ENCODE peak calls at places on chromosomes 12 and 14, in seven cellular contexts. Q is Caco-2, A is gastrocnemius medialis, M is PC-9, L is fibroblast of pulmonary artery, X is AG09319, J is cardiac fibroblast. E is an unnamed sample.

GRCh38 chr12:21894792-21895392 is 46.3 kb downstream of the ABCC9 start:
- DNase-seq in M (no peak), J (no peak), Q (no peak), L (no peak), A (peak; percentile 46), X (no peak), E (no peak)

GRCh38 chr12:10372534-10372931 is 17.3 kb downstream of the KLRK1 start:
- DNase-seq in M (no peak), L (no peak), J (no peak), X (no peak), A (no peak), Q (peak; percentile 52), E (no peak)

GRCh38 chr14:68849416-68849815 is 56.5 kb upstream of the ZFP36L1 start:
- DNase-seq in X (no peak), Q (no peak), J (no peak), L (no peak), A (no peak), M (no peak), E (no peak)

GRCh38 chr14:78927261-78927660 is 757.1 kb downstream of the NRXN3 start:
- DNase-seq in A (no peak), J (no peak), X (no peak), M (no peak), L (no peak), Q (no peak), E (no peak)

GRCh38 chr14:59360923-59361794 is 104.0 kb downstream of the GPR135 start:
- DNase-seq in X (no peak), L (peak; percentile 92), M (peak; percentile 88), Q (peak; percentile 70), A (peak; percentile 78), J (peak; percentile 86), E (no peak)

GRCh38 chr12:49952396-49953055 is 2.0 kb downstream of the AQP2 start:
- DNase-seq in A (no peak), X (no peak), L (peak; percentile 12), M (no peak), Q (no peak), J (no peak), E (no peak)

GRCh38 chr14:95386536-95386935 is 66.8 kb upstream of the CLMN start:
- DNase-seq in X (no peak), M (no peak), L (no peak), J (no peak), Q (no peak), A (no peak), E (no peak)

GRCh38 chr14:28983279-28983678 is 216.7 kb downstream of the FOXG1 start:
- DNase-seq in M (no peak), L (no peak), A (no peak), X (no peak), Q (no peak), J (no peak), E (no peak)

GRCh38 chr12:133233993-133234564 is 1.6 kb downstream of the ANHX start:
- DNase-seq in Q (no peak), L (no peak), J (no peak), M (no peak), A (no peak), X (no peak), E (peak; percentile 19)

GRCh38 chr14:30620178-30620577 is 1.9 kb upstream of the SCFD1 start:
- DNase-seq in Q (no peak), X (no peak), J (peak; percentile 43), A (no peak), M (no peak), L (peak; percentile 59), E (no peak)

GRCh38 chr12:67430708-67431335 is 161.7 kb downstream of the CAND1 start:
- DNase-seq in Q (no peak), L (peak; percentile 50), M (no peak), A (peak; percentile 52), J (peak; percentile 73), X (peak; percentile 49), E (no peak)

GRCh38 chr14:36069535-36069900 is 107.0 kb downstream of the PTCSC3 start:
- DNase-seq in L (peak; percentile 43), A (no peak), M (peak; percentile 46), J (peak; percentile 35), Q (peak; percentile 69), X (no peak), E (peak; percentile 72)

DNA sequence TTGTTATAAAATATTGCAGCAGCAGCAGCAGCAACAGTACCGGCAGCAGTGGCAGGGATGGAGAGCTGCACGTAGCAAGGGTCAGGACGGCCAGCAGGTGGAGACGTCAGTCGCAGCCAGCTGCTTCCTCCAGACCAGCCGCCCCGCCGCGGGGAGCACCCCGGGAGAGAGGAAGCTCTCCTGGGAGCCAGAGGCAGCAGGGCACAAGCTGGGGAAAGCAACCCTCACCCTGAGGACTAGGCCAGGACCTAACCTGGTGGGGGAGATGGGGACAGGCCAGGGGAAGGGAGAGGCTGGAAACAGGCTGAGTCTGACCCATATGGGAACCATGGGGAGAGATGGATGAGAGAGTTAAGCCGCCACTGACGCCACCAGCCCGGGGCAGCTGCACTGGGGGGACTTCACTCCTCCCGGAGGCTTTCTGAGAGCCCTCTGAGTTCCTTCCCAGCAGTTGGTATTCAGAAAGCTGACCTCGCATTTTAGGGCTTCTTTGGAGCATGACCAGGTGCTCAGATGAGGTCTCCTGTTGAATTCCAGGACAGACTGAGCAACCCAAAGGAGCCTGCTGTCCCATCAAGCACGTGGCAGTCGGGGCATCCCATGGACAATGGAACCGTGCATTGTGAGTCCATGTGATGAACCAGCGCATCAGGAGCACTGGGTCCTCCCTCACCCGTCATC is 56.3 kb downstream of the SPTB start:
- DNase-seq in Q (peak; percentile 85), L (peak; percentile 71), M (peak; percentile 74), X (peak; percentile 27), A (peak; percentile 81), J (peak; percentile 71), E (peak; percentile 86)
- TF ChIP-seq CTCF in Q (peak; percentile 72), L (peak; percentile 66), M (peak; percentile 90), X (peak; percentile 82), A (peak; percentile 89), J (peak; percentile 75), E (peak; percentile 90)

GRCh38 chr12:115871714-115872113 is 405.8 kb downstream of the MED13L start:
- DNase-seq in L (peak; percentile 24), X (peak; percentile 3), J (peak; percentile 33), M (no peak), A (no peak), Q (peak; percentile 39), E (peak; percentile 74)
- TF ChIP-seq CTCF in L (peak; percentile 67), X (peak; percentile 51), J (peak; percentile 73), M (peak; percentile 72), A (peak; percentile 46), Q (peak; percentile 54), E (peak; percentile 75)

DNA sequence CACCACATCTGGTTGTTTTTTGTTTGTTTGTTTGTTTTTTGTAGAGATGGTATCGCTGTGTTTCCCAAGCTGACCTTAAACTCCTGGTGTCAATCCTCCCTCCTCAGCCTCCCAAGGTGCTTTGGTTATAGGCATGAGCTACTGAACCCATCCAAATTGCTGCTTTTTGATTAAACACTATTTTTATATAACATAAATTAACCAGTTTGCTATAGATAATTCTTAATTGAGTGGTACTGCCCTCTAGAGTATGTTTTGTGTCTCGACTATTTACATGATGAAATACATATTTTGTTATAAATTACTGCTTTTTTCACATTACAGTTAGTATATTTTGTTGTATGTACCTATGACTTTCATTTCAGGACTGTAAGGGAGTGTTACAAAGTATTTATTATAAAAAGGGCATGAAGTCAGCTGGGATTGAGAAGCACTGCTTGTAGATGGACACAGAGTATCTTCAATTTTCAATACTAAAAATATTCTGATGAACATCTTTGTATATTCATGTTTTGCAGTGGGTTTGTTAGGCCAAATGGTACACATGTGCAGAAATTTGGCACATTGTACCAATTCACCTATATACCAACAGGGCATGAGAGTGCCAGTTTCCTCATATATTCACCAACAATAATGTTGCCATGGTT is 14.9 kb upstream of the SCAF11 start:
- DNase-seq in A (no peak), L (peak; percentile 47), M (no peak), J (peak; percentile 46), Q (no peak), X (no peak), E (no peak)
- TF ChIP-seq CTCF in A (peak; percentile 40), L (peak; percentile 38), M (peak; percentile 73), J (peak; percentile 17), Q (no peak), X (peak; percentile 27), E (peak; percentile 43)

GRCh38 chr12:116267948-116268347 is 9.5 kb downstream of the MED13L start:
- DNase-seq in A (no peak), M (no peak), J (no peak), X (no peak), Q (no peak), L (no peak), E (no peak)
- TF ChIP-seq CTCF in A (no peak), M (no peak), J (no peak), X (no peak), Q (no peak), L (no peak), E (no peak)

GRCh38 chr14:65170768-65171251 is 68.5 kb upstream of the MAX start:
- DNase-seq in X (peak; percentile 57), J (peak; percentile 87), L (peak; percentile 86), Q (peak; percentile 20), M (no peak), A (no peak), E (peak; percentile 76)
- TF ChIP-seq CTCF in X (peak; percentile 67), J (peak; percentile 51), L (peak; percentile 52), Q (no peak), M (no peak), A (no peak), E (peak; percentile 63)

GRCh38 chr12:66036317-66036716 is 94.2 kb downstream of the LLPH start:
- DNase-seq in M (peak; percentile 41), L (peak; percentile 92), A (peak; percentile 21), X (peak; percentile 72), J (peak; percentile 88), Q (no peak), E (no peak)
- TF ChIP-seq CTCF in M (no peak), L (no peak), A (no peak), X (no peak), J (peak; percentile 8), Q (no peak), E (no peak)

DNA sequence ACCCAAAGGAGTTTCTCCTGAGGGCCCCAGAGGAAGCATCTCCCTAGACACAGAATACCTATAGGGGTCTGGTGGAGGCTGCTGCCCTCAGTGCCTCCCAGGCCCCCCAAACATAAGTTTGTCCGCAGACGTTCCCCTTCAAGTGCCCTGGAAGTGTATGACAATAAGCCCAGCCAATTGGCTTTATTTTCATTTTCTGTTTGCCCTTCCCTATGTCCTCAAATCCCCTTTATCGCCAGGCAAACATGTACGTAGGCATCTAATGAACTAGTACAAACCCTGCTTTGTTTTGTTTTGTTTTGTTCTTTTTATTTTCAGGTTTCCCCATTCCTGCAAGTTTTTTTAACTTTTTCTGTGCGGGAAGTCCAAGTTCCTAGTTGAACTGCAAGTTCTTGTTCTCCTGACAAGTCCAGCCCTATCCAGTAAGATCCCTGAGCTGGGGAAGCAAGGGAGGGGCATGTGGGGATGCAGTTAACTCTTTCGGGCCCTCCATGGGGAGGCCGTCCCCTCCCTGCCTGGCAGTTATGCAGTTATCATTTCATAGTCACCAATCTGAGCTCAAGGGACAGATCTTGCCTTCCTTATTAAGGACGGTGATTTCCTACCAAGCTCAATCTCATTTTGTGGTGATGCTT is 141.9 kb downstream of the KCNA5 start:
- DNase-seq in Q (no peak), A (no peak), X (no peak), L (no peak), M (no peak), J (no peak), E (no peak)
- TF ChIP-seq CTCF in Q (no peak), A (no peak), X (no peak), L (no peak), M (no peak), J (no peak), E (no peak)